ENCODE peak calls at places on chromosome 7, in five cellular contexts. G, K, H, N and A are unnamed samples.

GRCh38 chr7:106957766-106958165 is 86.7 kb upstream of the PRKAR2B start:
- DNase-seq in H (no peak), K (no peak), G (no peak), N (no peak), A (no peak)

GRCh38 chr7:128865996-128866877 is 3.6 kb downstream of the ATP6V1F start:
- DNase-seq in H (no peak), N (no peak), G (no peak), K (no peak), A (no peak)

GRCh38 chr7:6433814-6434630 is 13.7 kb downstream of the DAGLB start:
- DNase-seq in N (no peak), G (no peak), H (no peak), K (no peak), A (no peak)

GRCh38 chr7:71613316-71613715 is 481.4 kb downstream of the GALNT17 start:
- DNase-seq in N (no peak), G (no peak), H (no peak), K (no peak), A (no peak)

GRCh38 chr7:66502230-66503035 is 126.2 kb upstream of the KCTD7 start:
- DNase-seq in G (no peak), N (no peak), K (no peak), H (no peak), A (no peak)

GRCh38 chr7:84705079-84705478 is 481.8 kb downstream of the SEMA3D start:
- DNase-seq in K (no peak), G (no peak), N (no peak), H (no peak), A (no peak)

GRCh38 chr7:39691821-39692220 is 68.4 kb downstream of the RALA start:
- DNase-seq in K (no peak), G (no peak), N (no peak), H (no peak), A (peak; percentile 33)

GRCh38 chr7:95929710-95930295 is 157.4 kb downstream of the DYNC1I1 start:
- DNase-seq in N (no peak), H (no peak), G (no peak), K (no peak), A (no peak)

GRCh38 chr7:151007469-151007898 is 16.7 kb downstream of the NOS3 start:
- DNase-seq in H (no peak), G (no peak), K (no peak), N (no peak), A (no peak)

GRCh38 chr7:83532229-83532628 is 116.7 kb downstream of the SEMA3E start:
- DNase-seq in H (no peak), G (no peak), K (no peak), N (no peak), A (peak; percentile 37)

GRCh38 chr7:46396501-46396900 is 475.4 kb upstream of the IGFBP3 start:
- DNase-seq in N (no peak), H (no peak), K (no peak), G (no peak), A (no peak)

GRCh38 chr7:84144480-84144879 is 50.1 kb downstream of the SEMA3A start:
- DNase-seq in H (no peak), N (no peak), G (no peak), K (no peak), A (no peak)

GRCh38 chr7:124945680-124946079 is 16.1 kb upstream of the POT1 start:
- DNase-seq in G (no peak), K (no peak), N (no peak), H (no peak), A (no peak)

GRCh38 chr7:270351-270983 is 19.5 kb upstream of the FOXL3 start:
- DNase-seq in G (no peak), H (no peak), N (no peak), K (no peak), A (no peak)

GRCh38 chr7:44076101-44076895 is 6.0 kb downstream of the POLM start:
- DNase-seq in G (no peak), H (no peak), K (no peak), N (no peak), A (no peak)

GRCh38 chr7:78601728-78602127 is 803.2 kb downstream of the PHTF2 start:
- DNase-seq in H (no peak), N (no peak), G (no peak), K (no peak), A (no peak)

GRCh38 chr7:43112941-43113621 is 634 bp downstream of the HECW1 start:
- DNase-seq in K (no peak), H (no peak), G (no peak), N (no peak), A (peak; percentile 62)

GRCh38 chr7:132723506-132724081 is 147.3 kb upstream of the PLXNA4 start:
- DNase-seq in K (no peak), H (no peak), G (no peak), N (no peak), A (no peak)

GRCh38 chr7:98930921-98931320 is 52.6 kb downstream of the TRRAP start:
- DNase-seq in G (no peak), N (no peak), K (peak; percentile 9), H (no peak), A (peak; percentile 65)